ENCODE peak calls at places on chromosome 19, in nine cellular contexts. O is heart right ventricle, Y is psoas muscle, S is PC-3, M is uterus, L is cardiac muscle cell, Z is tibial artery, P is brain microvascular endothelial cell, U is right lobe of liver. T is an unnamed sample.

GRCh38 chr19:48854103-48854502 is 14.3 kb downstream of the PLEKHA4 start:
- DNase-seq in S (no peak), L (no peak), O (no peak), Z (no peak), M (no peak), P (no peak), Y (no peak), U (no peak), T (no peak)

GRCh38 chr19:21568816-21569496 is 63.6 kb downstream of the ZNF429 start:
- DNase-seq in U (peak; percentile 80), S (no peak), O (peak; percentile 86), P (peak; percentile 0), M (peak; percentile 93), L (no peak), Y (peak; percentile 81), Z (peak; percentile 94), T (no peak)

GRCh38 chr19:29858621-29859020 is 46.8 kb downstream of the CCNE1 start:
- DNase-seq in M (no peak), Z (no peak), O (no peak), L (no peak), S (no peak), U (no peak), Y (no peak), P (no peak), T (no peak)

GRCh38 chr19:33143897-33144405 is 12.0 kb downstream of the WDR88 start:
- DNase-seq in L (peak; percentile 78), S (peak; percentile 62), O (peak; percentile 53), Z (peak; percentile 68), P (peak; percentile 40), Y (peak; percentile 64), U (peak; percentile 51), M (peak; percentile 50), T (peak; percentile 75)

GRCh38 chr19:29554149-29554548 is 28.4 kb downstream of the VSTM2B start:
- DNase-seq in S (no peak), U (no peak), M (no peak), O (no peak), P (no peak), Y (no peak), Z (no peak), L (no peak), T (no peak)

GRCh38 chr19:55441319-55441691 is 1.8 kb downstream of the SHISA7 start:
- DNase-seq in M (no peak), Y (no peak), L (no peak), S (no peak), U (no peak), P (no peak), Z (no peak), O (no peak), T (no peak)

GRCh38 chr19:42281175-42282035 is 12.4 kb downstream of the CIC start:
- DNase-seq in Z (peak; percentile 88), M (peak; percentile 75), L (peak; percentile 30), U (peak; percentile 50), S (no peak), P (no peak), O (peak; percentile 73), Y (peak; percentile 64), T (peak; percentile 56)

GRCh38 chr19:34232566-34233481 is 21.5 kb upstream of the GARRE1 start:
- DNase-seq in S (peak; percentile 86), M (peak; percentile 48), U (peak; percentile 49), L (no peak), P (peak; percentile 92), Y (peak; percentile 43), Z (peak; percentile 71), O (peak; percentile 57), T (peak; percentile 51)

GRCh38 chr19:2049741-2050348 is 1.2 kb downstream of the MKNK2 start:
- DNase-seq in L (peak; percentile 54), Y (peak; percentile 85), U (peak; percentile 85), M (peak; percentile 81), P (peak; percentile 54), Z (peak; percentile 96), O (peak; percentile 76), S (peak; percentile 67), T (peak; percentile 61)

GRCh38 chr19:33674575-33675367 is 53.0 kb downstream of the CHST8 start:
- DNase-seq in U (no peak), S (no peak), Z (peak; percentile 45), O (no peak), M (no peak), P (no peak), Y (no peak), L (no peak), T (no peak)

GRCh38 chr19:37565370-37565669 is 29.3 kb downstream of the ZNF571 start:
- DNase-seq in M (no peak), Y (no peak), S (no peak), U (no peak), O (no peak), L (no peak), Z (no peak), P (no peak), T (no peak)

GRCh38 chr19:40055832-40056504 is at the start of gene ZNF780B:
- DNase-seq in Z (peak; percentile 67), S (peak; percentile 49), L (peak; percentile 75), Y (peak; percentile 50), P (peak; percentile 48), O (peak; percentile 45), U (peak; percentile 64), M (peak; percentile 24), T (peak; percentile 63)
- H3K27ac ChIP-seq in Z (peak within 1 kb of the TSS; percentile 75), S (peak within 1 kb of the TSS; percentile 20), L (peak within 1 kb of the TSS; percentile 35), Y (peak within 1 kb of the TSS; percentile 84), P (no peak within 1 kb of the TSS), O (peak within 1 kb of the TSS; percentile 81), U (no peak within 1 kb of the TSS), M (peak within 1 kb of the TSS; percentile 64), T (peak within 1 kb of the TSS; percentile 66)

DNA sequence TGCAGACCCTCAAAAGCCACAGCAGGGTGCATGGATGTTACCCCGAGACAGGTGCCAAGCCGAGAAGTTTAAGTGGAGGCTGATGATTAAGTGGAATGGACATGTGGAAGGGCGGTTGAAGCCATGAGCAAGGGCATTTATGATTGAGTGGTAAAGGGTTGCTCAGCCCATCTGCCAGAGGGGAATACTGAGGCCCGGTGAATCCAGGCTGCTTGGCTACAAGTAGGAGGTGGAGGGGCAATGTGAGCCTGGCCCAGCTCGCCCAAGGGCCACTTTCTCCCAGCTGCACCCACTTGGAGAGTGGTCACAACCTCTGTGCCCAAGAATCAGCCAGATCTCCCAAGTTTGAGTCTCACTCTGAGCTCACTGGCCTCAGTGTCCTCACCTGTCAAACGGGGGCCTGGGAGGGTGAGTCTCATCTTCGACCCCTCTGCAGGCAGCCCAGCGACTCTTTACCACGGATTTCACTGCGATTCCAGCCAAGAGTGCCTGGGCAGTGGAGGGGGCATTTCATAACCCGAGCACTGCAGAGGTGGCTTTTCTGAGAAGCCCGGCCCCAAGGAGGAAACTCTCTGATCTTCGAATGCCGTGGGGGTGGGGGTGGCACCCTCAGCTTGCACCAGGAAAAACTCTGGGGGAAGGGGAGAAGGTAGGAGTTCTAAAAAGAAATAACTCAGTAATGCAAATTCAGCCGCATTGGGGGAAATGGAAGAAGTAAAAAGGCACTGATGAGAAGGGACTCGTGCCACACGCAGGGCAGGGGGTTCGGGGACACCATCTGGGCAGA is 62.8 kb upstream of the KLF2 start:
- DNase-seq in M (no peak), L (no peak), O (no peak), Z (no peak), U (no peak), P (no peak), Y (no peak), S (no peak), T (no peak)
- H3K27ac ChIP-seq in M (no peak overlapping the region), L (peak overlapping the region; percentile 85), O (peak overlapping the region; percentile 29), Z (no peak overlapping the region), U (no peak overlapping the region), P (no peak overlapping the region), Y (no peak overlapping the region), S (no peak overlapping the region), T (no peak overlapping the region)

DNA sequence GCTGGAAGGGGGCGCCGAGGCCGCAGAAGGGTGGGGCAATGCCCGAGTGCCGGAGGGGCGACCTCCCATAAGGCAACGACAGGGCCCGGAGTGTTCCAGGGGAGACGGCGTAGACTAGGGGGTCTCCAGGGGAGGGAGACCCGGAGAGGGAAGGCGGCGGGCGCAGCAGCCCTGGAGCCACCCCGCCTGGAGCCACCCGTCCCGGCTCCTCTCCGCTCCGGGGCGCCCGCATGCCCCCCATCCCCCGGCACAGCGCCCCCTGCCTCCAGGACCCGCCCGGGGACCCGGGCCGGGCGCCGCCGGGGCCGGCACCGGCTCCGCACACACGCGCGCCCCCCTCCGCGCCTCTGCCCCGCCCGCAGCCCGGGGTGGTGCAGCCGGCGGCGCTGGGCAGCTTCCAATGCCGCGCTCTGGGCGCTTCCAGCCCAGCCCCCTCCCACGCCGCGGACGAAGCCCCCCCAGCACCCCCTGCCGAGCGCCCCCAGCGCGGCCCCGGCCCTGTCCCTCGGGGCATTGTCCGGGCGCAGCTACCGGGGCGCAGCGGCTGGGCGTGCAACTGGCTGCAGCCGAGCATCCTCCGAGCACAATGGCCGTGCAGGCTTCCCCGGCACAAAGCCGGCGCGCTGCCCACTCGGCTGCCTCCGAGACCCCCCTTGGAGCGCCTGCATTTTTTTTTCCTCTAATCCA is 519 bp downstream of the PTPRS start:
- DNase-seq in L (peak; percentile 70), P (no peak), S (peak; percentile 30), Y (no peak), U (peak; percentile 25), M (no peak), O (no peak), Z (no peak), T (no peak)
- H3K27ac ChIP-seq in L (peak overlapping the region; percentile 1), P (peak overlapping the region; percentile 45), S (no peak overlapping the region), Y (no peak overlapping the region), U (no peak overlapping the region), M (no peak overlapping the region), O (no peak overlapping the region), Z (no peak overlapping the region), T (no peak overlapping the region)

DNA sequence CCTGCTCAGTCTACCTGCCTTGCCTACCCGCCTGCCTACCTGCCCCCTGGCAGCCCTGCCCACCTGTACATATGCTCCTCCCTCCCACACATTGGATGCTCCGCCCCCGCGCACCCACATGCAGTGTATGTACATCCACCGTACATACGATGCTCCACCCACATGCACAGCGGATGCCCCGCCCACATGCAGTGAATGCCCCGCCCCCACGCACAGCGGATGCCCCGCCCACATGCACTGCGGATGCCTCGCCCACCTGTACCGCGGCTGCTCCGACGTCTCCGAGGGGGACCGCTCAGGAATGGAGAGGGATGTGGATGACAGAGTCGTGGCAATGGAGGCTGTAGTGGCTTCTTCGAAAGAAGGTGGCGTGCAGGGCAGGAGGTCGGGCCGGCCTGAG is 16.4 kb upstream of the CACTIN start:
- DNase-seq in U (no peak), Z (no peak), S (no peak), O (no peak), Y (no peak), M (no peak), P (no peak), L (peak; percentile 11), T (peak; percentile 25)
- H3K27ac ChIP-seq in U (no peak overlapping the region), Z (no peak overlapping the region), S (no peak overlapping the region), O (no peak overlapping the region), Y (no peak overlapping the region), M (no peak overlapping the region), P (no peak overlapping the region), L (peak overlapping the region; percentile 7), T (no peak overlapping the region)

GRCh38 chr19:6877766-6878165 is 9.6 kb upstream of the ADGRE1 start:
- DNase-seq in L (no peak), P (no peak), S (no peak), Z (no peak), U (no peak), O (no peak), M (no peak), Y (no peak), T (no peak)
- H3K27ac ChIP-seq in L (no peak overlapping the region), P (no peak overlapping the region), S (no peak overlapping the region), Z (no peak overlapping the region), U (no peak overlapping the region), O (no peak overlapping the region), M (no peak overlapping the region), Y (no peak overlapping the region), T (no peak overlapping the region)